ENCODE peak calls at places on chromosomes 5 and 9, in six cellular contexts. P, E, Z, O, Q and N are unnamed samples.

GRCh38 chr9:137030006-137030405 is 1.9 kb downstream of the FUT7 start:
- DNase-seq in P (no peak), E (no peak), Z (no peak), O (no peak), Q (no peak), N (no peak)

GRCh38 chr5:132059043-132059695 is 1.3 kb upstream of the IL3 start:
- DNase-seq in P (no peak), E (no peak), Z (no peak), O (no peak), Q (no peak), N (no peak)

GRCh38 chr5:12017037-12017436 is 112.8 kb upstream of the CTNND2 start:
- DNase-seq in P (no peak), E (no peak), Z (no peak), O (no peak), Q (no peak), N (no peak)

GRCh38 chr5:88879724-88880123 is 3.3 kb downstream of the MEF2C start:
- DNase-seq in P (no peak), E (no peak), Z (peak), O (no peak), Q (no peak), N (no peak)

GRCh38 chr5:13251623-13252367 is 692.7 kb downstream of the DNAH5 start:
- DNase-seq in P (no peak), E (no peak), Z (no peak), O (no peak), Q (no peak), N (peak)

GRCh38 chr5:171850354-171850947 is 64.8 kb downstream of the SMIM23 start:
- DNase-seq in P (peak), E (no peak), Z (peak), O (no peak), Q (no peak), N (no peak)

GRCh38 chr5:141681695-141682641 is at the start of gene ARAP3:
- DNase-seq in P (peak), E (no peak), Z (peak), O (no peak), Q (peak), N (no peak)

GRCh38 chr5:131262953-131263541 is 806 bp upstream of the CDC42SE2 start:
- DNase-seq in P (no peak), E (peak), Z (no peak), O (no peak), Q (no peak), N (no peak)

GRCh38 chr9:89602978-89603628 is 1.7 kb upstream of the GADD45G start:
- DNase-seq in P (peak), E (peak), Z (peak), O (peak), Q (peak), N (peak)

GRCh38 chr9:88085481-88085880 is 52.8 kb downstream of the SPATA31C2 start:
- DNase-seq in P (no peak), E (no peak), Z (no peak), O (no peak), Q (no peak), N (no peak)

GRCh38 chr9:114958021-114958846 is 27.8 kb upstream of the TNFSF8 start:
- DNase-seq in P (no peak), E (peak), Z (no peak), O (no peak), Q (no peak), N (peak)

GRCh38 chr5:10457682-10458574 is 16.2 kb downstream of the ROPN1L start:
- DNase-seq in P (peak), E (no peak), Z (no peak), O (no peak), Q (no peak), N (no peak)

GRCh38 chr5:76547242-76547890 is 75.8 kb downstream of the F2RL2 start:
- DNase-seq in P (no peak), E (no peak), Z (no peak), O (no peak), Q (no peak), N (no peak)

GRCh38 chr5:104699438-104699837 is 1136.8 kb upstream of the NUDT12 start:
- DNase-seq in P (no peak), E (no peak), Z (no peak), O (no peak), Q (no peak), N (no peak)

GRCh38 chr5:133824661-133825254 is 143.7 kb downstream of the C5orf15 start:
- DNase-seq in P (no peak), E (no peak), Z (no peak), O (no peak), Q (no peak), N (no peak)

GRCh38 chr5:176741566-176742211 is 68.7 kb upstream of the UNC5A start:
- DNase-seq in P (no peak), E (no peak), Z (no peak), O (no peak), Q (peak), N (no peak)

GRCh38 chr5:80961376-80962281 is 1.5 kb downstream of the RASGRF2 start:
- DNase-seq in P (peak), E (peak), Z (no peak), O (no peak), Q (no peak), N (no peak)

GRCh38 chr5:132190161-132190817 is 37.4 kb downstream of the P4HA2 start:
- DNase-seq in P (peak), E (no peak), Z (peak), O (peak), Q (peak), N (peak)

GRCh38 chr5:176955895-176956294 is 50.7 kb downstream of the UIMC1 start:
- DNase-seq in P (no peak), E (no peak), Z (peak), O (no peak), Q (no peak), N (no peak)

GRCh38 chr5:132055808-132056609 is 4.4 kb upstream of the IL3 start:
- DNase-seq in P (no peak), E (no peak), Z (no peak), O (no peak), Q (no peak), N (no peak)

GRCh38 chr5:115559524-115559923 is 14.9 kb upstream of the FEM1C start:
- DNase-seq in P (no peak), E (no peak), Z (peak), O (no peak), Q (peak), N (no peak)

GRCh38 chr5:177557041-177557647 is 2.8 kb upstream of the FAM193B start:
- DNase-seq in P (peak), E (no peak), Z (no peak), O (no peak), Q (no peak), N (no peak)

GRCh38 chr5:1429066-1429465 is 16.2 kb downstream of the SLC6A3 start:
- DNase-seq in P (no peak), E (no peak), Z (no peak), O (no peak), Q (no peak), N (no peak)

GRCh38 chr9:22742401-22742800 is 295.8 kb downstream of the DMRTA1 start:
- DNase-seq in P (no peak), E (no peak), Z (no peak), O (no peak), Q (no peak), N (no peak)

GRCh38 chr5:1633605-1634336 is 110.0 kb upstream of the LPCAT1 start:
- DNase-seq in P (peak), E (peak), Z (peak), O (peak), Q (peak), N (peak)

GRCh38 chr9:83511051-83511450 is 27.1 kb downstream of the FRMD3 start:
- DNase-seq in P (no peak), E (no peak), Z (no peak), O (no peak), Q (no peak), N (no peak)

GRCh38 chr5:108788142-108788541 is 40.4 kb downstream of the FER start:
- DNase-seq in P (no peak), E (peak), Z (no peak), O (no peak), Q (no peak), N (peak)